ENCODE peak calls at places on chromosomes 16 and 17, in five cellular contexts. G, M, C, F and H are unnamed samples.

GRCh38 chr16:77945126-77945525 is 77.2 kb upstream of the CLEC3A start:
- DNase-seq in G (no peak), M (no peak), C (no peak), F (no peak), H (no peak)

GRCh38 chr17:75632863-75633483 is at the start of gene SMIM5:
- DNase-seq in G (peak; percentile 75), M (peak; percentile 90), C (peak; percentile 98), F (peak; percentile 89), H (peak; percentile 85)

GRCh38 chr17:17235212-17236174 is 1.5 kb downstream of the FLCN start:
- DNase-seq in G (no peak), M (no peak), C (no peak), F (no peak), H (no peak)

GRCh38 chr17:77501101-77501566 is 360.4 kb downstream of the SEC14L1 start:
- DNase-seq in G (no peak), M (peak; percentile 6), C (peak; percentile 86), F (no peak), H (peak; percentile 20)

GRCh38 chr17:44363613-44364159 is at the start of gene FAM171A2:
- DNase-seq in G (peak; percentile 32), M (peak; percentile 53), C (peak; percentile 93), F (peak; percentile 62), H (peak; percentile 52)

GRCh38 chr17:67121317-67121887 is 77.0 kb downstream of the CACNG1 start:
- DNase-seq in G (no peak), M (no peak), C (no peak), F (no peak), H (no peak)

GRCh38 chr16:49459953-49460735 is 86.5 kb downstream of the C16orf78 start:
- DNase-seq in G (no peak), M (no peak), C (peak; percentile 48), F (peak; percentile 11), H (no peak)

GRCh38 chr17:17493249-17493985 is 2.8 kb downstream of the RASD1 start:
- DNase-seq in G (peak; percentile 1), M (peak; percentile 59), C (peak; percentile 76), F (peak; percentile 67), H (peak; percentile 78)

GRCh38 chr16:49431040-49431439 is 57.4 kb downstream of the C16orf78 start:
- DNase-seq in G (no peak), M (no peak), C (peak; percentile 18), F (no peak), H (no peak)

GRCh38 chr16:2427526-2427925 is 1.7 kb upstream of the CCNF start:
- DNase-seq in G (no peak), M (no peak), C (no peak), F (no peak), H (no peak)

GRCh38 chr16:1991135-1991551 is 1.4 kb downstream of the SYNGR3 start:
- DNase-seq in G (no peak), M (peak; percentile 79), C (peak; percentile 69), F (peak; percentile 51), H (no peak)

GRCh38 chr17:63082952-63083351 is 116.9 kb downstream of the TANC2 start:
- DNase-seq in G (no peak), M (no peak), C (no peak), F (no peak), H (no peak)

GRCh38 chr16:25838724-25839186 is 147.0 kb downstream of the HS3ST4 start:
- DNase-seq in G (peak; percentile 3), M (peak; percentile 7), C (peak; percentile 84), F (no peak), H (no peak)

GRCh38 chr17:57875109-57876022 is 25.5 kb upstream of the MRPS23 start:
- DNase-seq in G (peak; percentile 67), M (peak; percentile 59), C (peak; percentile 96), F (peak; percentile 71), H (no peak)

GRCh38 chr17:54992797-54993639 is 24.5 kb downstream of the STXBP4 start:
- DNase-seq in G (no peak), M (no peak), C (no peak), F (no peak), H (no peak)

GRCh38 chr17:82333279-82334171 is at the start of gene SECTM1:
- DNase-seq in G (no peak), M (peak; percentile 70), C (peak; percentile 82), F (peak; percentile 60), H (peak; percentile 60)

DNA sequence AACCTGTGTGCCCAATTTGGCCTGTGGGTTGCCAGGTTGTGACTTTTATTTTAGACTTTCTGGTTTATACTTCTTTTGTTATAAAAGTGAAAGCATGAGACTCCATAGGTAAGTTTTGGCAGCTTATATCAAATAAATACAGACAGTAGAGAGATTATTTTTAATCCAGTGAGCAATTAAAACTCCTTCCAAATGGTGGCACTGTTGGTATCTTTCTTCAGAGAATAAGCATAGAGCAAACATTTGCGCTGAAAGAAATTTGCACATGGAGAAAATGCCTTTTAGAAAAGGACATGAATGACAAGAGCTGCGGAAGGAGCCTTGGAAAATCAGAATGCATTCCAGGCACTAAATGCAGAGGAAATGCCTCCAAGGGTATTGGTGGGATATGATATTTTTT is 46.1 kb upstream of the DNAJA2 start:
- DNase-seq in G (no peak), M (no peak), C (no peak), F (no peak), H (no peak)
- TF ChIP-seq CTCF in G (no peak), M (no peak), C (no peak), F (no peak), H (no peak)

DNA sequence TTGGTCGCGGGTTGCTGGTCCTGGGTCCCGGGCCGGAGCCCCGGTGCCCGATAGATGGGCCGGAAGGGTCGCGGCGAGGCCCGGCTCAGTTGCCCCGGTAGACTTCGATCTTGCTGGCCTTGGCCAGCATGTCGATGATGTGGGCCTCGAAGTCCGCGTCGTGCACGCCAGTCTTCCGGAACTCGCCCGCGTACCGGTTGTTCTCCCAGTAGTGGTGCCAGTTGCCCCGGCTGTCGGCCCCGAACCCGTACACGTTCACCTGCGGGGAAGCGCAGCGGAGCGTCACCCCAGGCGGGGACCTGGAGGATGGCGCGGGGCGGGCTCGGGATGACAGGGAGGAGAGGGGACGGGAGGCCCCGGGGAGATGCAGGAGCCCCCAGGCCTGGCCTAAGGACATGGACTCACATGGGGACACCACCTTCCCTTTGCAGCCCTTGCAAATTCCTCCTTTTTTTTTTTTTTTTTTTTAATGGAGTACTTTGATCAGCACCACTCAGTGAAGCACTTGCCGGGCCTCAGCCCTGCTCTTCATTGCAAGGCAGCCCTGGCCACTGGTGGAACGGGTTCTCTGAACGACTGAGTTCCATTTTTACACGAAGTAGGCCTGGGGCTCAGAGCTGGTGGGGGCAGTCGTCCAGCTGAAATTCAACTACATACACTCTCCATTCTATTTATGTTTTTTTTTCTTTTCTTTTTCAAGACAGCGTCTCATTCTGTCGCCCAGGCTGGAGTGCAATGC is 35.1 kb downstream of the DDX19A start:
- DNase-seq in G (no peak), M (no peak), C (no peak), F (no peak), H (no peak)
- H3K4me3 ChIP-seq in G (peak overlapping the region; percentile 67), M (peak overlapping the region; percentile 74), C (no peak overlapping the region), F (peak overlapping the region; percentile 72), H (peak overlapping the region; percentile 70)

DNA sequence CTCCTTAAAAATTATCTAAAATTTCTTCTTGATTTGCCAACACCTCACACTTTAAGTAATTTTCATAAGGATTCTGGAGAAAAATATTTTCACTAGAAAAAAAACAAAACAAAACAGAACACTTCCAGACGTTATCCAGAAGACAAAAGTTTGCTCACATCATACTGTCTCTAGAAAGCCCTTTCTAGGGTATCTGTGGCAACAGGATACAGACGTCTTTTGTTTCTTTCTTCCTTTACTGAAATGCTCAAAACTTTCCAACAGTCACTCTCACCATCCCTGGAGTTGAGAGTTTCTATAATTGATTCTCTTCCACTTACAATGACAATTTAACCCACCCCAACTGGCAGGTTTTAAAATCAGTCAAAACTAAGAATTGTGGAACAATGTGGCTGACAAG is 2.6 kb downstream of the ZC3H7A start:
- DNase-seq in G (no peak), M (no peak), C (no peak), F (no peak), H (no peak)
- H3K27ac ChIP-seq in G (no peak overlapping the region), M (peak overlapping the region; percentile 100), C (no peak overlapping the region), F (peak overlapping the region; percentile 99), H (no peak overlapping the region)

GRCh38 chr16:64952177-64952576 is 169.7 kb downstream of the CDH11 start:
- DNase-seq in G (no peak), M (no peak), C (no peak), F (no peak), H (no peak)

GRCh38 chr16:64950731-64951130 is 171.1 kb downstream of the CDH11 start:
- DNase-seq in G (no peak), M (no peak), C (no peak), F (no peak), H (no peak)

GRCh38 chr16:64951193-64951592 is 170.7 kb downstream of the CDH11 start:
- DNase-seq in G (no peak), M (no peak), C (no peak), F (no peak), H (no peak)

GRCh38 chr16:64951681-64952080 is 170.2 kb downstream of the CDH11 start:
- DNase-seq in G (no peak), M (no peak), C (no peak), F (no peak), H (no peak)

DNA sequence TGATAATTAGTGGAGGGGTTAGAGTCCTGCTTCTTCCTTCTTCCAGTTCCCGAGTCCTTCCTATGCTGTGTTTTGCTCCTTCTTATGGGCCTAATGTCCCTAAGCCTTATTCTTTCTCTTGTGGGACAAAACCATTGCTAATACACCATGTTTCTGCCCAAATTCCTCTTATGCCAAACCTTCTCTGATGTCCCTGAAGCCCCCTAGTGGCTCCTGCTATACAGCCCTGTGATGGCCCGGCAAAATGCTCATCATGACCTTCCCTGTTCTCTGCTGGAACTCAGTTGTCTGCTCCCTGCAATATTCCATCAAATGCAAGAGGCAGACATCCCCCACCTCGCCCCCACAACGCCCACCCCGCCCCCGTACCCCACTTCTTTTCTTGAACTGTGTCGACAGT is 171.6 kb downstream of the CDH11 start:
- DNase-seq in G (no peak), M (no peak), C (peak; percentile 78), F (no peak), H (no peak)
- TF ChIP-seq CTCF in G (no peak), M (no peak), C (peak; percentile 79), F (no peak), H (no peak)

DNA sequence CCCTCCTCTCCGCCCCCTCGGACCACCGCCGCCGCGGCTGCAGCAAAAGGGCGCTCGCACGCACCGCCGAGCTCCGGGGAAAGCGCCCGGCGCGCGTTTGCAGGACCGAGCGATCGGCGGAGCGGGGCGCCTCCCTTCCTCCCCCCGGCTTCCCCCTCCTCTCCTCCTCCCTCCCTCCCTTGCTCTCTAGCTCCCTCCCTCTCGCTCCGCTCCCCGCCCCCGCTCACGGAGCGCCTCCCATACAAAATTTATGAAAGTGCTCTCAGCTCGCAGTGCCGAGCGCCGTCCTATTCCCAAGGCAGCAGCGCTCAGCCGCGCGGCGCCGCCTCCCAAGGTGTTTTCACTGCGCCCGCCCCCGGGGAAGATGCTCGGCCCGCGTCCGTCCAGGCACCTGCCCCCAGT is at the start of gene RTN4RL1:
- DNase-seq in G (peak; percentile 64), M (peak; percentile 71), C (peak; percentile 90), F (peak; percentile 66), H (no peak)
- H3K4me3 ChIP-seq in G (peak within 1 kb of the TSS; percentile 48), M (peak within 1 kb of the TSS; percentile 60), C (peak within 1 kb of the TSS; percentile 86), F (peak within 1 kb of the TSS; percentile 77), H (peak within 1 kb of the TSS; percentile 48)